ENCODE peak calls at places on chromosomes 6 and 20, in eight cellular contexts. One of them, this sample, is unnamed.

GRCh38 chr6:131251593-131252204 is 116.4 kb downstream of the AKAP7 start:
- DNase-seq in effector memory CD4-positive, alpha-beta T cell: no peak
- DNase-seq in left colon: no peak
- DNase-seq in Peyer's patch: no peak
- DNase-seq in fibroblast of gingiva: no peak
- DNase-seq in CD4-positive, CD25-positive, alpha-beta regulatory T cell: no peak
- DNase-seq in stimulated activated CD8-positive, alpha-beta memory T cell treated with anti-CD3 and anti-CD28 coated beads, Interleukin-7, amount 100 ng/mL, for 1 hour: no peak
- DNase-seq in upper lobe of right lung: no peak
- DNase-seq in this sample: no peak

GRCh38 chr6:132961610-132962009 is 147.2 kb downstream of the RPS12 start:
- DNase-seq in Peyer's patch: no peak
- DNase-seq in fibroblast of gingiva: no peak
- DNase-seq in effector memory CD4-positive, alpha-beta T cell: no peak
- DNase-seq in CD4-positive, CD25-positive, alpha-beta regulatory T cell: no peak
- DNase-seq in upper lobe of right lung: no peak
- DNase-seq in stimulated activated CD8-positive, alpha-beta memory T cell treated with anti-CD3 and anti-CD28 coated beads, Interleukin-7, amount 100 ng/mL, for 1 hour: no peak
- DNase-seq in left colon: no peak
- DNase-seq in this sample: no peak

GRCh38 chr6:31477521-31477920 is 20.4 kb upstream of the MICB start:
- DNase-seq in upper lobe of right lung: no peak
- DNase-seq in CD4-positive, CD25-positive, alpha-beta regulatory T cell: no peak
- DNase-seq in stimulated activated CD8-positive, alpha-beta memory T cell treated with anti-CD3 and anti-CD28 coated beads, Interleukin-7, amount 100 ng/mL, for 1 hour: no peak
- DNase-seq in effector memory CD4-positive, alpha-beta T cell: no peak
- DNase-seq in Peyer's patch: no peak
- DNase-seq in fibroblast of gingiva: no peak
- DNase-seq in left colon: no peak
- DNase-seq in this sample: no peak

GRCh38 chr6:90397929-90398674 is 101.5 kb upstream of the BACH2 start:
- DNase-seq in upper lobe of right lung: no peak
- DNase-seq in fibroblast of gingiva: no peak
- DNase-seq in left colon: no peak
- DNase-seq in stimulated activated CD8-positive, alpha-beta memory T cell treated with anti-CD3 and anti-CD28 coated beads, Interleukin-7, amount 100 ng/mL, for 1 hour: peak; percentile 61
- DNase-seq in effector memory CD4-positive, alpha-beta T cell: peak; percentile 74
- DNase-seq in Peyer's patch: no peak
- DNase-seq in CD4-positive, CD25-positive, alpha-beta regulatory T cell: peak; percentile 67
- DNase-seq in this sample: no peak

GRCh38 chr20:15653396-15654207 is 919.6 kb downstream of the KIF16B start:
- DNase-seq in upper lobe of right lung: no peak
- DNase-seq in CD4-positive, CD25-positive, alpha-beta regulatory T cell: no peak
- DNase-seq in fibroblast of gingiva: no peak
- DNase-seq in Peyer's patch: no peak
- DNase-seq in left colon: no peak
- DNase-seq in effector memory CD4-positive, alpha-beta T cell: no peak
- DNase-seq in stimulated activated CD8-positive, alpha-beta memory T cell treated with anti-CD3 and anti-CD28 coated beads, Interleukin-7, amount 100 ng/mL, for 1 hour: no peak
- DNase-seq in this sample: no peak

GRCh38 chr6:20013485-20013884 is 176.3 kb downstream of the ID4 start:
- DNase-seq in CD4-positive, CD25-positive, alpha-beta regulatory T cell: no peak
- DNase-seq in stimulated activated CD8-positive, alpha-beta memory T cell treated with anti-CD3 and anti-CD28 coated beads, Interleukin-7, amount 100 ng/mL, for 1 hour: no peak
- DNase-seq in upper lobe of right lung: no peak
- DNase-seq in effector memory CD4-positive, alpha-beta T cell: no peak
- DNase-seq in Peyer's patch: no peak
- DNase-seq in fibroblast of gingiva: no peak
- DNase-seq in left colon: no peak
- DNase-seq in this sample: no peak

GRCh38 chr6:21264288-21264818 is 329.2 kb upstream of the SOX4 start:
- DNase-seq in upper lobe of right lung: no peak
- DNase-seq in fibroblast of gingiva: no peak
- DNase-seq in effector memory CD4-positive, alpha-beta T cell: no peak
- DNase-seq in CD4-positive, CD25-positive, alpha-beta regulatory T cell: no peak
- DNase-seq in Peyer's patch: no peak
- DNase-seq in stimulated activated CD8-positive, alpha-beta memory T cell treated with anti-CD3 and anti-CD28 coated beads, Interleukin-7, amount 100 ng/mL, for 1 hour: no peak
- DNase-seq in left colon: no peak
- DNase-seq in this sample: no peak

GRCh38 chr20:23614163-23614562 is 8.4 kb upstream of the CST9 start:
- DNase-seq in effector memory CD4-positive, alpha-beta T cell: no peak
- DNase-seq in left colon: no peak
- DNase-seq in upper lobe of right lung: no peak
- DNase-seq in CD4-positive, CD25-positive, alpha-beta regulatory T cell: no peak
- DNase-seq in fibroblast of gingiva: no peak
- DNase-seq in stimulated activated CD8-positive, alpha-beta memory T cell treated with anti-CD3 and anti-CD28 coated beads, Interleukin-7, amount 100 ng/mL, for 1 hour: no peak
- DNase-seq in Peyer's patch: no peak
- DNase-seq in this sample: no peak

GRCh38 chr20:54221383-54221782 is 13.5 kb downstream of the PFDN4 start:
- DNase-seq in Peyer's patch: no peak
- DNase-seq in left colon: no peak
- DNase-seq in fibroblast of gingiva: peak; percentile 7
- DNase-seq in upper lobe of right lung: no peak
- DNase-seq in stimulated activated CD8-positive, alpha-beta memory T cell treated with anti-CD3 and anti-CD28 coated beads, Interleukin-7, amount 100 ng/mL, for 1 hour: no peak
- DNase-seq in CD4-positive, CD25-positive, alpha-beta regulatory T cell: no peak
- DNase-seq in effector memory CD4-positive, alpha-beta T cell: no peak
- DNase-seq in this sample: peak; percentile 61

GRCh38 chr6:15299430-15300131 is 53.7 kb downstream of the JARID2 start:
- DNase-seq in CD4-positive, CD25-positive, alpha-beta regulatory T cell: no peak
- DNase-seq in stimulated activated CD8-positive, alpha-beta memory T cell treated with anti-CD3 and anti-CD28 coated beads, Interleukin-7, amount 100 ng/mL, for 1 hour: peak; percentile 19
- DNase-seq in left colon: peak; percentile 48
- DNase-seq in fibroblast of gingiva: no peak
- DNase-seq in Peyer's patch: peak; percentile 81
- DNase-seq in effector memory CD4-positive, alpha-beta T cell: no peak
- DNase-seq in upper lobe of right lung: no peak
- DNase-seq in this sample: peak; percentile 88

GRCh38 chr20:60868316-60868891 is 383.7 kb upstream of the CDH4 start:
- DNase-seq in Peyer's patch: no peak
- DNase-seq in fibroblast of gingiva: no peak
- DNase-seq in effector memory CD4-positive, alpha-beta T cell: no peak
- DNase-seq in upper lobe of right lung: no peak
- DNase-seq in left colon: no peak
- DNase-seq in CD4-positive, CD25-positive, alpha-beta regulatory T cell: no peak
- DNase-seq in stimulated activated CD8-positive, alpha-beta memory T cell treated with anti-CD3 and anti-CD28 coated beads, Interleukin-7, amount 100 ng/mL, for 1 hour: no peak
- DNase-seq in this sample: no peak

GRCh38 chr6:45350186-45350585 is 22.1 kb downstream of the RUNX2 start:
- DNase-seq in upper lobe of right lung: no peak
- DNase-seq in fibroblast of gingiva: peak; percentile 42
- DNase-seq in effector memory CD4-positive, alpha-beta T cell: no peak
- DNase-seq in Peyer's patch: no peak
- DNase-seq in CD4-positive, CD25-positive, alpha-beta regulatory T cell: no peak
- DNase-seq in stimulated activated CD8-positive, alpha-beta memory T cell treated with anti-CD3 and anti-CD28 coated beads, Interleukin-7, amount 100 ng/mL, for 1 hour: no peak
- DNase-seq in left colon: no peak
- DNase-seq in this sample: no peak

GRCh38 chr20:47030271-47030810 is 135.7 kb downstream of the EYA2 start:
- DNase-seq in CD4-positive, CD25-positive, alpha-beta regulatory T cell: no peak
- DNase-seq in left colon: no peak
- DNase-seq in upper lobe of right lung: no peak
- DNase-seq in Peyer's patch: no peak
- DNase-seq in effector memory CD4-positive, alpha-beta T cell: no peak
- DNase-seq in stimulated activated CD8-positive, alpha-beta memory T cell treated with anti-CD3 and anti-CD28 coated beads, Interleukin-7, amount 100 ng/mL, for 1 hour: no peak
- DNase-seq in fibroblast of gingiva: no peak
- DNase-seq in this sample: no peak

GRCh38 chr6:38326837-38327236 is 312.9 kb downstream of the BTBD9 start:
- DNase-seq in fibroblast of gingiva: no peak
- DNase-seq in Peyer's patch: no peak
- DNase-seq in stimulated activated CD8-positive, alpha-beta memory T cell treated with anti-CD3 and anti-CD28 coated beads, Interleukin-7, amount 100 ng/mL, for 1 hour: no peak
- DNase-seq in left colon: no peak
- DNase-seq in CD4-positive, CD25-positive, alpha-beta regulatory T cell: no peak
- DNase-seq in upper lobe of right lung: no peak
- DNase-seq in effector memory CD4-positive, alpha-beta T cell: no peak
- DNase-seq in this sample: no peak

GRCh38 chr20:40189621-40190020 is 499.4 kb downstream of the MAFB start:
- DNase-seq in fibroblast of gingiva: peak; percentile 49
- DNase-seq in effector memory CD4-positive, alpha-beta T cell: no peak
- DNase-seq in Peyer's patch: no peak
- DNase-seq in upper lobe of right lung: no peak
- DNase-seq in stimulated activated CD8-positive, alpha-beta memory T cell treated with anti-CD3 and anti-CD28 coated beads, Interleukin-7, amount 100 ng/mL, for 1 hour: no peak
- DNase-seq in CD4-positive, CD25-positive, alpha-beta regulatory T cell: no peak
- DNase-seq in left colon: no peak
- DNase-seq in this sample: no peak

GRCh38 chr20:17611290-17611539 is 41.3 kb downstream of the DSTN start:
- DNase-seq in effector memory CD4-positive, alpha-beta T cell: no peak
- DNase-seq in fibroblast of gingiva: peak; percentile 25
- DNase-seq in left colon: no peak
- DNase-seq in stimulated activated CD8-positive, alpha-beta memory T cell treated with anti-CD3 and anti-CD28 coated beads, Interleukin-7, amount 100 ng/mL, for 1 hour: no peak
- DNase-seq in CD4-positive, CD25-positive, alpha-beta regulatory T cell: no peak
- DNase-seq in Peyer's patch: no peak
- DNase-seq in upper lobe of right lung: no peak
- DNase-seq in this sample: no peak

GRCh38 chr6:70527071-70527737 is 39.5 kb upstream of the SDHAF4 start:
- DNase-seq in left colon: no peak
- DNase-seq in fibroblast of gingiva: peak; percentile 72
- DNase-seq in upper lobe of right lung: no peak
- DNase-seq in CD4-positive, CD25-positive, alpha-beta regulatory T cell: no peak
- DNase-seq in stimulated activated CD8-positive, alpha-beta memory T cell treated with anti-CD3 and anti-CD28 coated beads, Interleukin-7, amount 100 ng/mL, for 1 hour: no peak
- DNase-seq in effector memory CD4-positive, alpha-beta T cell: no peak
- DNase-seq in Peyer's patch: no peak
- DNase-seq in this sample: no peak

GRCh38 chr6:50791900-50792508 is 26.7 kb upstream of the TFAP2B start:
- DNase-seq in CD4-positive, CD25-positive, alpha-beta regulatory T cell: no peak
- DNase-seq in fibroblast of gingiva: peak; percentile 32
- DNase-seq in upper lobe of right lung: no peak
- DNase-seq in effector memory CD4-positive, alpha-beta T cell: no peak
- DNase-seq in stimulated activated CD8-positive, alpha-beta memory T cell treated with anti-CD3 and anti-CD28 coated beads, Interleukin-7, amount 100 ng/mL, for 1 hour: no peak
- DNase-seq in Peyer's patch: no peak
- DNase-seq in left colon: no peak
- DNase-seq in this sample: peak; percentile 36

GRCh38 chr6:11785449-11785951 is 6.9 kb upstream of the ADTRP start:
- DNase-seq in left colon: no peak
- DNase-seq in CD4-positive, CD25-positive, alpha-beta regulatory T cell: no peak
- DNase-seq in fibroblast of gingiva: no peak
- DNase-seq in effector memory CD4-positive, alpha-beta T cell: no peak
- DNase-seq in Peyer's patch: no peak
- DNase-seq in upper lobe of right lung: no peak
- DNase-seq in stimulated activated CD8-positive, alpha-beta memory T cell treated with anti-CD3 and anti-CD28 coated beads, Interleukin-7, amount 100 ng/mL, for 1 hour: no peak
- DNase-seq in this sample: no peak

GRCh38 chr6:111714403-111715270 is 109.0 kb upstream of the TRAF3IP2 start:
- DNase-seq in effector memory CD4-positive, alpha-beta T cell: no peak
- DNase-seq in Peyer's patch: no peak
- DNase-seq in left colon: no peak
- DNase-seq in upper lobe of right lung: no peak
- DNase-seq in stimulated activated CD8-positive, alpha-beta memory T cell treated with anti-CD3 and anti-CD28 coated beads, Interleukin-7, amount 100 ng/mL, for 1 hour: no peak
- DNase-seq in fibroblast of gingiva: no peak
- DNase-seq in CD4-positive, CD25-positive, alpha-beta regulatory T cell: no peak
- DNase-seq in this sample: no peak

GRCh38 chr6:130602151-130602770 is 224.9 kb upstream of the SMLR1 start:
- DNase-seq in stimulated activated CD8-positive, alpha-beta memory T cell treated with anti-CD3 and anti-CD28 coated beads, Interleukin-7, amount 100 ng/mL, for 1 hour: no peak
- DNase-seq in CD4-positive, CD25-positive, alpha-beta regulatory T cell: no peak
- DNase-seq in upper lobe of right lung: no peak
- DNase-seq in effector memory CD4-positive, alpha-beta T cell: no peak
- DNase-seq in fibroblast of gingiva: peak; percentile 67
- DNase-seq in Peyer's patch: no peak
- DNase-seq in left colon: no peak
- DNase-seq in this sample: no peak

GRCh38 chr6:137371634-137372016 is 122.6 kb downstream of the OLIG3 start:
- DNase-seq in left colon: no peak
- DNase-seq in upper lobe of right lung: no peak
- DNase-seq in effector memory CD4-positive, alpha-beta T cell: no peak
- DNase-seq in stimulated activated CD8-positive, alpha-beta memory T cell treated with anti-CD3 and anti-CD28 coated beads, Interleukin-7, amount 100 ng/mL, for 1 hour: no peak
- DNase-seq in Peyer's patch: no peak
- DNase-seq in fibroblast of gingiva: no peak
- DNase-seq in CD4-positive, CD25-positive, alpha-beta regulatory T cell: no peak
- DNase-seq in this sample: no peak

GRCh38 chr6:154500769-154501171 is 9.7 kb downstream of the CNKSR3 start:
- DNase-seq in upper lobe of right lung: no peak
- DNase-seq in fibroblast of gingiva: no peak
- DNase-seq in stimulated activated CD8-positive, alpha-beta memory T cell treated with anti-CD3 and anti-CD28 coated beads, Interleukin-7, amount 100 ng/mL, for 1 hour: no peak
- DNase-seq in left colon: no peak
- DNase-seq in Peyer's patch: no peak
- DNase-seq in effector memory CD4-positive, alpha-beta T cell: no peak
- DNase-seq in CD4-positive, CD25-positive, alpha-beta regulatory T cell: no peak
- DNase-seq in this sample: no peak

GRCh38 chr6:106461084-106461483 is 100.6 kb downstream of the CRYBG1 start:
- DNase-seq in CD4-positive, CD25-positive, alpha-beta regulatory T cell: no peak
- DNase-seq in left colon: no peak
- DNase-seq in fibroblast of gingiva: no peak
- DNase-seq in stimulated activated CD8-positive, alpha-beta memory T cell treated with anti-CD3 and anti-CD28 coated beads, Interleukin-7, amount 100 ng/mL, for 1 hour: no peak
- DNase-seq in effector memory CD4-positive, alpha-beta T cell: no peak
- DNase-seq in Peyer's patch: no peak
- DNase-seq in upper lobe of right lung: no peak
- DNase-seq in this sample: no peak

GRCh38 chr6:52749546-52750152 is 13.6 kb downstream of the GSTA2 start:
- DNase-seq in effector memory CD4-positive, alpha-beta T cell: no peak
- DNase-seq in upper lobe of right lung: no peak
- DNase-seq in Peyer's patch: no peak
- DNase-seq in left colon: no peak
- DNase-seq in stimulated activated CD8-positive, alpha-beta memory T cell treated with anti-CD3 and anti-CD28 coated beads, Interleukin-7, amount 100 ng/mL, for 1 hour: no peak
- DNase-seq in CD4-positive, CD25-positive, alpha-beta regulatory T cell: no peak
- DNase-seq in fibroblast of gingiva: no peak
- DNase-seq in this sample: no peak